ENCODE peak calls at places on chromosomes 13 and 19, in ten cellular contexts. A is cardiac muscle cell, H is heart right ventricle, L is fibroblast of lung, Q is psoas muscle, C is tibial nerve, O is left ventricle myocardium inferior, I is colonic mucosa, D is small intestine, Y is neuronal stem cell. T is an unnamed sample.

GRCh38 chr19:49786432-49786831 is 19.6 kb downstream of the AP2A1 start:
- DNase-seq in A (peak; percentile 23), H (no peak), L (peak; percentile 41), Q (no peak), C (no peak), O (no peak), I (no peak), D (no peak), Y (no peak), T (no peak)

GRCh38 chr19:48881741-48882657 is 9.8 kb downstream of the PPP1R15A start:
- DNase-seq in A (peak; percentile 36), H (no peak), L (no peak), Q (no peak), C (no peak), O (no peak), I (no peak), D (no peak), Y (no peak), T (no peak)

GRCh38 chr19:2227415-2228156 is 8.5 kb downstream of the PLEKHJ1 start:
- DNase-seq in A (no peak), H (no peak), L (no peak), Q (no peak), C (no peak), O (no peak), I (no peak), D (no peak), Y (no peak), T (peak; percentile 29)

GRCh38 chr13:28022848-28023518 is 34.5 kb upstream of the URAD start:
- DNase-seq in A (peak; percentile 23), H (no peak), L (peak; percentile 17), Q (no peak), C (no peak), O (no peak), I (no peak), D (no peak), Y (peak; percentile 12), T (no peak)

GRCh38 chr19:16441661-16442071 is 30.1 kb downstream of the EPS15L1 start:
- DNase-seq in A (peak; percentile 65), H (no peak), L (no peak), Q (no peak), C (no peak), O (no peak), I (peak; percentile 37), D (no peak), Y (peak; percentile 38), T (no peak)

GRCh38 chr13:51945149-51945548 is 66.1 kb downstream of the ATP7B start:
- DNase-seq in A (no peak), H (no peak), L (no peak), Q (no peak), C (no peak), O (no peak), I (no peak), D (no peak), Y (no peak), T (no peak)

GRCh38 chr19:18601875-18602274 is 4.7 kb downstream of the CRLF1 start:
- DNase-seq in A (no peak), H (no peak), L (no peak), Q (no peak), C (no peak), O (no peak), I (no peak), D (no peak), Y (no peak), T (no peak)

GRCh38 chr19:55447421-55448174 is 4.5 kb upstream of the SHISA7 start:
- DNase-seq in A (no peak), H (no peak), L (no peak), Q (no peak), C (no peak), O (no peak), I (no peak), D (no peak), Y (no peak), T (peak; percentile 62)

GRCh38 chr13:113842336-113843062 is 21.4 kb downstream of the GAS6 start:
- DNase-seq in A (peak; percentile 31), H (no peak), L (no peak), Q (peak; percentile 45), C (no peak), O (peak; percentile 14), I (no peak), D (no peak), Y (no peak), T (no peak)

GRCh38 chr13:113840541-113841354 is 23.1 kb downstream of the GAS6 start:
- DNase-seq in A (no peak), H (no peak), L (no peak), Q (peak; percentile 47), C (no peak), O (peak; percentile 20), I (no peak), D (no peak), Y (no peak), T (no peak)

GRCh38 chr13:113843063-113843654 is 20.7 kb downstream of the GAS6 start:
- DNase-seq in A (no peak), H (no peak), L (no peak), Q (peak; percentile 35), C (no peak), O (peak; percentile 49), I (no peak), D (no peak), Y (no peak), T (no peak)

GRCh38 chr13:113839536-113840204 is 24.2 kb downstream of the GAS6 start:
- DNase-seq in A (no peak), H (peak; percentile 65), L (no peak), Q (peak; percentile 50), C (no peak), O (peak; percentile 60), I (peak; percentile 76), D (peak; percentile 88), Y (no peak), T (no peak)

DNA sequence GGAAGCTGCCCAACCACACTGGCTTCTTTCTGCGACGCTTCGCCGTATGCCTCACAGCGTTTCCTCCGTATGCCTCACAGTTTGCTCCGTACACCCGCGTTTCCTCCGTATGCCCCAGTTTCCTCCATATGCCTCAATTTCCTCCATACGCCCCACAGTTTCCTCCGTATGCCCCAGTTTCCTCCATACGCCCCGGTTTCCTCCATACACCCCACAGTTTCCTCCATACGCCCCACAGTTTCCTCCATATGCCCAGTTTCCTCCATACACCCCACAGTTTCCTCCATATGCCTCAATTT is 22.6 kb downstream of the GAS6 start:
- DNase-seq in A (no peak), H (no peak), L (no peak), Q (no peak), C (no peak), O (no peak), I (no peak), D (no peak), Y (no peak), T (no peak)
- H3K27ac ChIP-seq in A (no peak overlapping the region), H (no peak overlapping the region), L (no peak overlapping the region), Q (peak overlapping the region; percentile 52), C (peak overlapping the region; percentile 57), O (peak overlapping the region; percentile 97), I (no peak overlapping the region), D (no peak overlapping the region), Y (no peak overlapping the region), T (no peak overlapping the region)

GRCh38 chr19:40465025-40465780 is at the start of gene BLVRB:
- DNase-seq in A (no peak), H (no peak), L (peak; percentile 83), Q (no peak), C (no peak), O (no peak), I (no peak), D (peak; percentile 68), Y (no peak), T (no peak)

GRCh38 chr19:40465781-40466218 is 255 bp upstream of the BLVRB start:
- DNase-seq in A (peak; percentile 99), H (peak; percentile 100), L (peak; percentile 97), Q (peak; percentile 100), C (peak; percentile 100), O (peak; percentile 100), I (peak; percentile 100), D (peak; percentile 100), Y (peak; percentile 99), T (peak; percentile 98)

GRCh38 chr19:40466219-40467006 is at the start of gene SPTBN4:
- DNase-seq in A (no peak), H (peak; percentile 41), L (no peak), Q (peak; percentile 72), C (peak; percentile 31), O (no peak), I (peak; percentile 37), D (no peak), Y (no peak), T (peak; percentile 33)

GRCh38 chr19:40461669-40462221 is 3.8 kb downstream of the BLVRB start:
- DNase-seq in A (no peak), H (peak; percentile 27), L (no peak), Q (peak; percentile 64), C (no peak), O (peak; percentile 50), I (no peak), D (peak; percentile 69), Y (no peak), T (no peak)

DNA sequence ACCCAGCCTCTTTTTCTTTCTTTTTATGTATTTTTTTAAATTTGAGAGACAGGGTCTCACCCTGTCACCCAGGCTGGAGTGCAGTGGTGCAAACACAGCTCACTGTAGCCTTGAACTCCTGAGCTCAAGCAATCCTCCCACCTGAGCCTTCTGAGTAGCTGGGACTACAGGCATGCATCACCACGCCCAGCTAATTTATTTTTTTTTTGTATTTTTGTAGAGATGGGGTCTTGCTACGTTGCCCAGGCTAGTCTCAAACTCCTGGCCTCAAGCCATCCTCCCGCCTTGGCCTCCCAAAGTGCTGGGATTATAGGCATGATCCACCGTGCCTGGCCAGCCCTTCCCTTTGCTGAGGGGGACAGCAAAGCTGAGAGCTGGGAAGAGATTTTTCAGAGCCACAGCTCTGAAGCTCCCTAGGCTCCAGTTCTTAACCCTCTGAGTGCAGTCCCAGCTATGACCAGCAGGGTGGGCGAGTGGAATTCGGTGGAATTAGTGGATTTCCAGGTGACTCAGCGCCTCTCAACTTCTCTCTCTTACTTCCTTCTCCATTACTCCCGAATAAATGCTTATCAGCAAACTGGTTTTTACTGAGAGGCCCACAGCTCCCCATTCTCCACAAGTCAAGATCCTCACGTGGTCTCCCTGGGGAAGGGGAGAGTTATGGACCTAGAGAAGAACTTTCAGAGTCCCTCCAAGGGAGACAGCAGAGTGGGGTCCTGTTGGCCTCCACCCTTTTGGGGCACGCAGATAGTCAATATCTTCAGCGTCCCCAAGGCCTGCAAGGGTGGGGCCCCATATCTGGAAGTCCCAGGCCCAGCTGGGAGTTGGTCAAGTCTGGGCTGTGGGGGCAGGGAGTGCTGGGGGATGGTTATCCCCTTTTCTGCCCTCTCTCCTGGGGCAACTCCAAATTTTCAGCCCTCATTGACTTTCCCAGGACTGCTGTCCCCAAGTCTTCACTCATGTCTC is 1.2 kb downstream of the BLVRB start:
- DNase-seq in A (peak; percentile 82), H (peak; percentile 80), L (peak; percentile 85), Q (peak; percentile 85), C (peak; percentile 87), O (peak; percentile 78), I (peak; percentile 95), D (peak; percentile 93), Y (peak; percentile 73), T (peak; percentile 56)
- H3K27ac ChIP-seq in A (no peak overlapping the region), H (peak overlapping the region; percentile 88), L (peak overlapping the region; percentile 83), Q (peak overlapping the region; percentile 94), C (peak overlapping the region; percentile 92), O (peak overlapping the region; percentile 89), I (peak overlapping the region; percentile 94), D (peak overlapping the region; percentile 82), Y (no peak overlapping the region), T (peak overlapping the region; percentile 81)

DNA sequence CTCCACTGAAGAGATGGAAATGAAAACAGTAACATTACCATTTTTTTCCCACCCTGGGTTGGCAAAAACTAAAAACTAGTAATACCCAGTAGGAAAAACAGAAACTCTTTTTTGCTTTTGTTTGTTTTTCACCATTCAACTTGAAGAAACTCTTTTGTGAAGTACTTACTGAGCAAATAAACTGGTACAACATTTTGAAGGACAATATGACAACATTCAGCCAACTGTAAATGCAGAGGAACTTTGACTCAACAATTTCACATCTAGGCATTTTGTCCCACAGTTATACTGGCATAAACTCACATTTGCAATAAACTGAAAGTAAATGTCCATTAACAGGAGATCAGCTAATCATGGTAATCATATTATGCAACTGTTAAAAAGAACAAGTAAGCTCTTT is 152.5 kb downstream of the RNF17 start:
- DNase-seq in A (no peak), H (no peak), L (no peak), Q (no peak), C (no peak), O (no peak), I (no peak), D (no peak), Y (no peak), T (no peak)
- H3K27ac ChIP-seq in A (no peak overlapping the region), H (no peak overlapping the region), L (no peak overlapping the region), Q (no peak overlapping the region), C (no peak overlapping the region), O (no peak overlapping the region), I (no peak overlapping the region), D (no peak overlapping the region), Y (no peak overlapping the region), T (no peak overlapping the region)

GRCh38 chr19:29662278-29662603 is 3.0 kb upstream of the PLEKHF1 start:
- DNase-seq in A (no peak), H (no peak), L (no peak), Q (no peak), C (no peak), O (no peak), I (no peak), D (no peak), Y (no peak), T (no peak)
- H3K27ac ChIP-seq in A (peak overlapping the region; percentile 31), H (peak overlapping the region; percentile 91), L (peak overlapping the region; percentile 92), Q (peak overlapping the region; percentile 86), C (peak overlapping the region; percentile 74), O (peak overlapping the region; percentile 98), I (peak overlapping the region; percentile 61), D (no peak overlapping the region), Y (no peak overlapping the region), T (no peak overlapping the region)